ENCODE peak calls at places on chromosome 12, in seven cellular contexts. Y is Caki2; M is fibroblast of pulmonary artery; X is stimulated activated CD4-positive, alpha-beta T cell treated with anti-CD3 and anti-CD28 coated beads, Interleukin-2, amount 100 ng/mL, for 48 hours; E is NCI-H1436; D is RPMI8226; W is pulmonary artery endothelial cell. G is an unnamed sample.

GRCh38 chr12:52645982-52646381 is 6.0 kb downstream of the KRT2 start:
- DNase-seq in Y (no peak), X (no peak), E (no peak), M (no peak), W (no peak), D (no peak), G (no peak)

GRCh38 chr12:92444763-92445162 is 258.0 kb upstream of the PLEKHG7 start:
- DNase-seq in Y (no peak), M (no peak), W (no peak), E (no peak), X (no peak), D (no peak), G (no peak)

GRCh38 chr12:117321572-117321971 is 39.9 kb downstream of the NOS1 start:
- DNase-seq in Y (no peak), E (no peak), X (no peak), W (no peak), M (no peak), D (no peak), G (no peak)

GRCh38 chr12:24708029-24708428 is 240.9 kb downstream of the BCAT1 start:
- DNase-seq in M (no peak), W (no peak), Y (no peak), X (no peak), D (no peak), E (no peak), G (no peak)

GRCh38 chr12:1811948-1812291 is 8.4 kb upstream of the LRTM2 start:
- DNase-seq in Y (no peak), W (no peak), D (no peak), X (no peak), E (no peak), M (no peak), G (no peak)

GRCh38 chr12:77625441-77625840 is 205.3 kb upstream of the NAV3 start:
- DNase-seq in M (peak), D (no peak), W (no peak), X (no peak), Y (no peak), E (no peak), G (peak)

GRCh38 chr12:67002711-67003110 is 266.4 kb upstream of the CAND1 start:
- DNase-seq in E (no peak), X (no peak), D (no peak), Y (peak), W (no peak), M (no peak), G (no peak)

GRCh38 chr12:118980407-118981014 is 830 bp upstream of the SRRM4 start:
- DNase-seq in Y (no peak), M (no peak), W (no peak), X (no peak), E (no peak), D (no peak), G (no peak)

GRCh38 chr12:116259800-116260589 is 17.5 kb downstream of the MED13L start:
- DNase-seq in M (no peak), X (no peak), E (no peak), Y (no peak), D (no peak), W (no peak), G (no peak)

GRCh38 chr12:115983226-115983798 is 294.2 kb downstream of the MED13L start:
- DNase-seq in X (no peak), M (no peak), D (no peak), Y (no peak), E (no peak), W (no peak), G (no peak)

GRCh38 chr12:108647199-108647935 is 13.7 kb upstream of the SELPLG start:
- DNase-seq in E (no peak), Y (no peak), X (no peak), W (no peak), M (no peak), D (no peak), G (no peak)

GRCh38 chr12:6192604-6193380 is 7.4 kb upstream of the CD9 start:
- DNase-seq in D (no peak), Y (no peak), M (no peak), W (no peak), E (no peak), X (no peak), G (no peak)

GRCh38 chr12:3603576-3603975 is 112.6 kb downstream of the PRMT8 start:
- DNase-seq in Y (no peak), W (no peak), D (no peak), X (no peak), E (no peak), M (no peak), G (no peak)

GRCh38 chr12:40819427-40820108 is 127.3 kb downstream of the CNTN1 start:
- DNase-seq in D (no peak), X (no peak), E (no peak), Y (no peak), M (no peak), W (no peak), G (peak)

GRCh38 chr12:6340745-6341438 is 984 bp downstream of the TNFRSF1A start:
- DNase-seq in M (no peak), Y (no peak), W (no peak), D (no peak), X (no peak), E (no peak), G (no peak)

GRCh38 chr12:57552692-57553321 is 3.0 kb downstream of the KIF5A start:
- DNase-seq in X (no peak), M (no peak), Y (no peak), E (no peak), D (no peak), W (no peak), G (no peak)

GRCh38 chr12:131933387-131933786 is 4.3 kb downstream of the PUS1 start:
- DNase-seq in W (no peak), E (no peak), D (no peak), M (no peak), X (no peak), Y (no peak), G (no peak)

GRCh38 chr12:97075583-97076268 is 168.7 kb downstream of the NEDD1 start:
- DNase-seq in W (peak), X (no peak), M (peak), D (no peak), E (no peak), Y (no peak), G (no peak)

GRCh38 chr12:118125743-118126118 is 10.2 kb upstream of the PEBP1 start:
- DNase-seq in W (no peak), X (no peak), Y (no peak), E (no peak), M (no peak), D (no peak), G (no peak)

GRCh38 chr12:5506821-5507231 is 74.9 kb downstream of the NTF3 start:
- DNase-seq in W (no peak), Y (no peak), X (no peak), E (no peak), D (no peak), M (no peak), G (no peak)

GRCh38 chr12:59093090-59093489 is 172.8 kb upstream of the LRIG3 start:
- DNase-seq in D (no peak), Y (no peak), W (no peak), E (no peak), X (no peak), M (no peak), G (no peak)

GRCh38 chr12:9072481-9073038 is 43.2 kb downstream of the A2M start:
- DNase-seq in W (no peak), E (no peak), M (no peak), X (no peak), D (no peak), Y (no peak), G (no peak)

GRCh38 chr12:77087427-77087826 is 22.1 kb upstream of the E2F7 start:
- DNase-seq in M (peak), X (no peak), E (no peak), W (peak), Y (no peak), D (no peak), G (no peak)

GRCh38 chr12:96261557-96261956 is 67.4 kb downstream of the ELK3 start:
- DNase-seq in D (no peak), M (no peak), W (no peak), X (no peak), Y (no peak), E (no peak), G (no peak)

GRCh38 chr12:94590428-94590827 is 59.9 kb downstream of the TMCC3 start:
- DNase-seq in E (no peak), Y (no peak), D (no peak), X (no peak), W (no peak), M (no peak), G (no peak)

GRCh38 chr12:66241061-66242043 is 52.3 kb downstream of the IRAK3 start:
- DNase-seq in E (no peak), W (no peak), X (no peak), D (peak), Y (no peak), M (peak), G (peak)

GRCh38 chr12:123388218-123388947 is 4.5 kb downstream of the KMT5A start:
- DNase-seq in M (peak), X (peak), D (peak), Y (peak), E (peak), W (no peak), G (peak)

GRCh38 chr12:120640840-120641833 is 711 bp downstream of the CABP1 start:
- DNase-seq in W (no peak), Y (peak), X (peak), M (peak), E (no peak), D (peak), G (no peak)

GRCh38 chr12:68344126-68344525 is 12.0 kb upstream of the MDM1 start:
- DNase-seq in D (no peak), M (no peak), E (no peak), X (no peak), W (no peak), Y (no peak), G (no peak)

GRCh38 chr12:54196396-54196795 is 7.6 kb upstream of the SMUG1 start:
- DNase-seq in Y (no peak), E (no peak), W (no peak), D (no peak), X (no peak), M (no peak), G (no peak)

GRCh38 chr12:70853326-70853725 is 67.2 kb downstream of the PTPRR start:
- DNase-seq in Y (no peak), D (no peak), E (no peak), M (peak), W (no peak), X (no peak), G (peak)

GRCh38 chr12:31118831-31119530 is 45.3 kb downstream of the DDX11 start:
- DNase-seq in X (no peak), D (no peak), M (no peak), Y (no peak), W (no peak), E (peak), G (peak)

GRCh38 chr12:127809236-127809635 is 457.7 kb upstream of the TMEM132C start:
- DNase-seq in W (no peak), X (no peak), Y (peak), M (peak), D (no peak), E (no peak), G (peak)

GRCh38 chr12:130334937-130335336 is 2.8 kb upstream of the PIWIL1 start:
- DNase-seq in Y (no peak), W (no peak), D (peak), M (no peak), E (no peak), X (no peak), G (peak)

GRCh38 chr12:51884676-51885229 is 3.1 kb upstream of the ANKRD33 start:
- DNase-seq in M (no peak), W (no peak), Y (peak), D (no peak), X (no peak), E (no peak), G (no peak)

G was measured in H4.